ENCODE peak calls at places on chromosomes 3 and 15, in six cellular contexts. I, B, W, D, X and P are unnamed samples.
A peak's percentile ranks its signal among the peaks of the same experiment; 100 is the strongest.

GRCh38 chr15:38707802-38708671 is 143.4 kb upstream of the RASGRP1 start:
- DNase-seq in I (peak; percentile 52), B (peak; percentile 18), W (peak; percentile 55), D (peak; percentile 68), X (no peak), P (peak; percentile 52)

GRCh38 chr15:95932676-95933075 is 397.8 kb upstream of the NR2F2 start:
- DNase-seq in I (no peak), B (no peak), W (no peak), D (no peak), X (no peak), P (no peak)

GRCh38 chr3:17424137-17424536 is 318.3 kb downstream of the TBC1D5 start:
- DNase-seq in I (no peak), B (no peak), W (no peak), D (no peak), X (no peak), P (peak; percentile 10)

GRCh38 chr15:34361278-34361677 is 5.7 kb downstream of the LPCAT4 start:
- DNase-seq in I (no peak), B (no peak), W (no peak), D (no peak), X (no peak), P (no peak)

GRCh38 chr3:104596054-104596453 is 770.7 kb upstream of the ALCAM start:
- DNase-seq in I (no peak), B (no peak), W (no peak), D (no peak), X (no peak), P (no peak)

GRCh38 chr3:192831111-192831644 is 86.5 kb downstream of the MB21D2 start:
- DNase-seq in I (no peak), B (no peak), W (no peak), D (peak; percentile 47), X (no peak), P (no peak)

GRCh38 chr3:189270248-189270832 is 98.6 kb downstream of the TPRG1 start:
- DNase-seq in I (peak; percentile 50), B (peak; percentile 78), W (peak; percentile 67), D (peak; percentile 88), X (peak; percentile 34), P (peak; percentile 39)

GRCh38 chr3:154040283-154040682 is 80.9 kb upstream of the ARHGEF26 start:
- DNase-seq in I (no peak), B (no peak), W (no peak), D (peak; percentile 49), X (no peak), P (no peak)

GRCh38 chr3:129445472-129445871 is 5.4 kb downstream of the IFT122 start:
- DNase-seq in I (no peak), B (no peak), W (no peak), D (no peak), X (no peak), P (no peak)

GRCh38 chr3:65144791-65145355 is 457.1 kb upstream of the ADAMTS9 start:
- DNase-seq in I (no peak), B (no peak), W (no peak), D (no peak), X (no peak), P (no peak)

GRCh38 chr3:12906916-12907290 is 65.5 kb upstream of the RPL32 start:
- DNase-seq in I (no peak), B (no peak), W (no peak), D (no peak), X (no peak), P (no peak)

GRCh38 chr3:29374255-29374654 is 93.4 kb downstream of the RBMS3 start:
- DNase-seq in I (no peak), B (no peak), W (no peak), D (no peak), X (no peak), P (no peak)

GRCh38 chr15:69316281-69316680 is 17.6 kb downstream of the PAQR5 start:
- DNase-seq in I (no peak), B (no peak), W (no peak), D (no peak), X (no peak), P (no peak)

GRCh38 chr3:169044341-169045113 is 619.0 kb downstream of the MECOM start:
- DNase-seq in I (no peak), B (no peak), W (no peak), D (peak; percentile 51), X (no peak), P (no peak)

GRCh38 chr3:45881031-45882022 is 5.0 kb upstream of the CCR9 start:
- DNase-seq in I (peak; percentile 74), B (no peak), W (no peak), D (peak; percentile 59), X (no peak), P (peak; percentile 56)

GRCh38 chr15:55915876-55916567 is 77.4 kb downstream of the NEDD4 start:
- DNase-seq in I (no peak), B (no peak), W (no peak), D (peak; percentile 58), X (peak; percentile 38), P (no peak)

GRCh38 chr3:32963871-32964270 is 12.4 kb downstream of the CCR4 start:
- DNase-seq in I (peak; percentile 63), B (no peak), W (no peak), D (no peak), X (no peak), P (no peak)

GRCh38 chr3:186084264-186084663 is 24.6 kb downstream of the ETV5 start:
- DNase-seq in I (no peak), B (no peak), W (no peak), D (no peak), X (no peak), P (no peak)

GRCh38 chr3:170007031-170007663 is 30.6 kb upstream of the GPR160 start:
- DNase-seq in I (peak; percentile 59), B (no peak), W (no peak), D (peak; percentile 23), X (no peak), P (peak; percentile 62)

GRCh38 chr3:15728766-15729165 is 69.0 kb downstream of the ANKRD28 start:
- DNase-seq in I (no peak), B (peak; percentile 74), W (no peak), D (no peak), X (no peak), P (no peak)

GRCh38 chr3:25515131-25515530 is 87.1 kb downstream of the RARB start:
- DNase-seq in I (no peak), B (no peak), W (no peak), D (no peak), X (no peak), P (no peak)

GRCh38 chr3:189721873-189722665 is 90.9 kb downstream of the TP63 start:
- DNase-seq in I (no peak), B (no peak), W (no peak), D (no peak), X (no peak), P (no peak)

GRCh38 chr3:149554826-149555225 is 80.3 kb downstream of the TM4SF4 start:
- DNase-seq in I (no peak), B (no peak), W (peak; percentile 57), D (peak; percentile 82), X (no peak), P (no peak)

GRCh38 chr3:149466192-149466591 is 8.3 kb upstream of the TM4SF4 start:
- DNase-seq in I (no peak), B (no peak), W (no peak), D (peak; percentile 49), X (no peak), P (no peak)

GRCh38 chr3:25849641-25850040 is 59.8 kb downstream of the OXSM start:
- DNase-seq in I (no peak), B (no peak), W (no peak), D (no peak), X (no peak), P (no peak)

GRCh38 chr15:88656760-88657221 is 18.0 kb downstream of the ISG20 start:
- DNase-seq in I (peak; percentile 44), B (no peak), W (no peak), D (no peak), X (no peak), P (peak; percentile 85)

GRCh38 chr3:119898478-119899177 is 116.7 kb downstream of the NR1I2 start:
- DNase-seq in I (no peak), B (no peak), W (no peak), D (no peak), X (no peak), P (no peak)

DNA sequence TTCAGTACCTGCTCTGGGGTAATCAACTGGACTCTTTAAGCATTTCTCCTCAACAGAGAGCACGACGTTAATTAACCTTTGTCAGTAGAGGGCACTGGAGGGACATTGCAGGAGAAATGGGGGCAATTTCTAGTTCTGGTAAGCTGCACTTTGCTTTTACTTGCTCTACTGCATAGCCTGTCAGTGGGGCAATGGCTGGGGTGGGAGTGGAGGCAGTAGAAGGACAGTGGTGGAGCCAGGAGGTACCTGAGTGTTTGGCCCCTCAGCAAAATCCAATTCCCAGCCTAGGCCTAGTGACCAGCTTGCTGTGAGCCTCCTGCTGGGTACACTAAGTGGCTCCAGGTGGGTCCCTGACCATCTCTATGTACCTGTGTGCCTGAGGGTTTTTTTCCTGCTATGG is 18.3 kb upstream of the MED12L start:
- DNase-seq in I (peak; percentile 13), B (no peak), W (no peak), D (peak; percentile 38), X (no peak), P (peak; percentile 18)
- TF ChIP-seq CTCF in I (peak; percentile 49), B (no peak), W (no peak), D (no peak), X (no peak), P (no peak)

GRCh38 chr3:126510323-126510910 is 7.2 kb downstream of the UROC1 start:
- DNase-seq in I (no peak), B (no peak), W (no peak), D (no peak), X (no peak), P (no peak)

GRCh38 chr3:126507886-126508285 is 9.7 kb downstream of the UROC1 start:
- DNase-seq in I (no peak), B (no peak), W (no peak), D (no peak), X (no peak), P (no peak)

GRCh38 chr3:126511291-126511690 is 6.3 kb downstream of the UROC1 start:
- DNase-seq in I (no peak), B (no peak), W (no peak), D (no peak), X (no peak), P (no peak)

GRCh38 chr3:126508539-126508938 is 9.0 kb downstream of the UROC1 start:
- DNase-seq in I (no peak), B (no peak), W (no peak), D (no peak), X (no peak), P (no peak)

GRCh38 chr3:126509565-126510322 is 7.8 kb downstream of the UROC1 start:
- DNase-seq in I (no peak), B (no peak), W (no peak), D (no peak), X (no peak), P (no peak)
- TF ChIP-seq CTCF in I (no peak), B (no peak), W (no peak), D (no peak), X (no peak), P (no peak)

DNA sequence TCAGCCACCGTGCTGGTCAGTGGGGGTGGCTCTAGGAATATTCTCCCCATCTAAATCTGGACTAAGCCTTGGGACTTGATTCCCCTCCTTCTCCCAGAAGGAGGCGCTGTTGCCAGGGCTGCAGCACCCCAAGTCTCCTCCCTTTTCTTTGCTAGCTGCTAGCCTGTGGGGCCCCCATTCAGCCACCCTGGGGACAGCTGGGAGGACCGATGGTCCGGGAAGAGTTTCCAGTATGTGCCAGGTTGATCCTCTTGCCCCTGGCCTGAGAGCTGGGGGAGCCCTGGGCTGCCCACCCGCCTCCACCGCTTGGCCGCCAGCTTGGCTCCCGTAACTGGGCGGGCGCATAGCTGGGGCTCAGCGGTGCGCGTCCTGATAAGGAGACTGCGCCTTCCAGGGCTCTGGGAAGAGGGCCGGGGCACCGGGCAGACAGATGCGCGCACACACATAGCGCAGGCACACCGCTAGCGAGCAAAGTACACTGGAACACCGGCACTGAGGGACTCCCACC is 4.2 kb downstream of the SMAD6 start:
- DNase-seq in I (no peak), B (peak; percentile 94), W (no peak), D (no peak), X (no peak), P (no peak)
- TF ChIP-seq CTCF in I (no peak), B (peak; percentile 51), W (peak; percentile 10), D (peak; percentile 19), X (no peak), P (no peak)

GRCh38 chr3:38587548-38588131 is 61.8 kb downstream of the SCN5A start:
- DNase-seq in I (no peak), B (peak; percentile 65), W (no peak), D (no peak), X (no peak), P (no peak)
- TF ChIP-seq CTCF in I (no peak), B (no peak), W (no peak), D (no peak), X (no peak), P (no peak)